ENCODE peak calls at places on chromosomes 5 and 9, in seven cellular contexts. One of them, this sample, is unnamed.

GRCh38 chr9:87630266-87630665 is 95.7 kb upstream of the CTSL start:
- DNase-seq in astrocyte: no peak
- DNase-seq in left ventricle myocardium inferior: no peak
- DNase-seq in uterus: no peak
- DNase-seq in body of pancreas: no peak
- DNase-seq in RWPE2: no peak
- DNase-seq in caudate nucleus: no peak
- DNase-seq in this sample: no peak

GRCh38 chr5:138949988-138950387 is 74.9 kb upstream of the LRRTM2 start:
- DNase-seq in astrocyte: no peak
- DNase-seq in left ventricle myocardium inferior: no peak
- DNase-seq in uterus: no peak
- DNase-seq in body of pancreas: peak
- DNase-seq in RWPE2: peak
- DNase-seq in caudate nucleus: no peak
- DNase-seq in this sample: no peak

GRCh38 chr5:172443441-172444109 is 10.8 kb downstream of the SH3PXD2B start:
- DNase-seq in astrocyte: peak
- DNase-seq in left ventricle myocardium inferior: peak
- DNase-seq in uterus: peak
- DNase-seq in body of pancreas: peak
- DNase-seq in RWPE2: peak
- DNase-seq in caudate nucleus: no peak
- DNase-seq in this sample: no peak

GRCh38 chr9:91914404-91914803 is 35.6 kb downstream of the ROR2 start:
- DNase-seq in astrocyte: no peak
- DNase-seq in left ventricle myocardium inferior: no peak
- DNase-seq in uterus: no peak
- DNase-seq in body of pancreas: no peak
- DNase-seq in RWPE2: no peak
- DNase-seq in caudate nucleus: no peak
- DNase-seq in this sample: no peak

GRCh38 chr5:126695081-126695480 is 81.9 kb upstream of the LMNB1 start:
- DNase-seq in astrocyte: no peak
- DNase-seq in left ventricle myocardium inferior: no peak
- DNase-seq in uterus: no peak
- DNase-seq in body of pancreas: no peak
- DNase-seq in RWPE2: no peak
- DNase-seq in caudate nucleus: no peak
- DNase-seq in this sample: no peak

GRCh38 chr9:33125871-33126822 is 41.0 kb downstream of the B4GALT1 start:
- DNase-seq in astrocyte: peak
- DNase-seq in left ventricle myocardium inferior: no peak
- DNase-seq in uterus: no peak
- DNase-seq in body of pancreas: no peak
- DNase-seq in RWPE2: no peak
- DNase-seq in caudate nucleus: no peak
- DNase-seq in this sample: no peak

GRCh38 chr5:34762321-34762871 is 76.6 kb upstream of the TTC23L start:
- DNase-seq in astrocyte: peak
- DNase-seq in left ventricle myocardium inferior: peak
- DNase-seq in uterus: peak
- DNase-seq in body of pancreas: peak
- DNase-seq in RWPE2: no peak
- DNase-seq in caudate nucleus: no peak
- DNase-seq in this sample: no peak

GRCh38 chr5:95178046-95178651 is 106.7 kb downstream of the MCTP1 start:
- DNase-seq in astrocyte: peak
- DNase-seq in left ventricle myocardium inferior: no peak
- DNase-seq in uterus: no peak
- DNase-seq in body of pancreas: no peak
- DNase-seq in RWPE2: no peak
- DNase-seq in caudate nucleus: no peak
- DNase-seq in this sample: no peak

GRCh38 chr5:62316110-62316509 is 10.1 kb downstream of the KIF2A start:
- DNase-seq in astrocyte: peak
- DNase-seq in left ventricle myocardium inferior: no peak
- DNase-seq in uterus: no peak
- DNase-seq in body of pancreas: no peak
- DNase-seq in RWPE2: no peak
- DNase-seq in caudate nucleus: no peak
- DNase-seq in this sample: no peak

GRCh38 chr5:171647043-171647899 is 138.3 kb upstream of the SMIM23 start:
- DNase-seq in astrocyte: peak
- DNase-seq in left ventricle myocardium inferior: no peak
- DNase-seq in uterus: no peak
- DNase-seq in body of pancreas: no peak
- DNase-seq in RWPE2: no peak
- DNase-seq in caudate nucleus: no peak
- DNase-seq in this sample: no peak

GRCh38 chr5:62977641-62978040 is 399.0 kb downstream of the LRRC70 start:
- DNase-seq in astrocyte: no peak
- DNase-seq in left ventricle myocardium inferior: no peak
- DNase-seq in uterus: no peak
- DNase-seq in body of pancreas: no peak
- DNase-seq in RWPE2: no peak
- DNase-seq in caudate nucleus: no peak
- DNase-seq in this sample: no peak

GRCh38 chr5:51226420-51226735 is 156.9 kb upstream of the ISL1 start:
- DNase-seq in astrocyte: no peak
- DNase-seq in left ventricle myocardium inferior: no peak
- DNase-seq in uterus: no peak
- DNase-seq in body of pancreas: peak
- DNase-seq in RWPE2: peak
- DNase-seq in caudate nucleus: no peak
- DNase-seq in this sample: no peak

GRCh38 chr9:6106576-6107339 is 91.3 kb upstream of the RANBP6 start:
- DNase-seq in astrocyte: no peak
- DNase-seq in left ventricle myocardium inferior: no peak
- DNase-seq in uterus: no peak
- DNase-seq in body of pancreas: peak
- DNase-seq in RWPE2: no peak
- DNase-seq in caudate nucleus: no peak
- DNase-seq in this sample: no peak

GRCh38 chr5:138985683-138986082 is 110.5 kb upstream of the LRRTM2 start:
- DNase-seq in astrocyte: no peak
- DNase-seq in left ventricle myocardium inferior: no peak
- DNase-seq in uterus: no peak
- DNase-seq in body of pancreas: no peak
- DNase-seq in RWPE2: no peak
- DNase-seq in caudate nucleus: no peak
- DNase-seq in this sample: no peak

GRCh38 chr9:110364451-110364850 is 26.8 kb upstream of the TXNDC8 start:
- DNase-seq in astrocyte: no peak
- DNase-seq in left ventricle myocardium inferior: no peak
- DNase-seq in uterus: no peak
- DNase-seq in body of pancreas: no peak
- DNase-seq in RWPE2: no peak
- DNase-seq in caudate nucleus: no peak
- DNase-seq in this sample: no peak

GRCh38 chr5:73229271-73229670 is 56.3 kb downstream of the TMEM174 start:
- DNase-seq in astrocyte: peak
- DNase-seq in left ventricle myocardium inferior: no peak
- DNase-seq in uterus: no peak
- DNase-seq in body of pancreas: no peak
- DNase-seq in RWPE2: no peak
- DNase-seq in caudate nucleus: no peak
- DNase-seq in this sample: no peak

GRCh38 chr5:54895816-54896341 is 89.5 kb downstream of the ESM1 start:
- DNase-seq in astrocyte: peak
- DNase-seq in left ventricle myocardium inferior: no peak
- DNase-seq in uterus: peak
- DNase-seq in body of pancreas: peak
- DNase-seq in RWPE2: no peak
- DNase-seq in caudate nucleus: no peak
- DNase-seq in this sample: peak

GRCh38 chr9:136960212-136960937 is 8.3 kb downstream of the LCN12 start:
- DNase-seq in astrocyte: no peak
- DNase-seq in left ventricle myocardium inferior: no peak
- DNase-seq in uterus: no peak
- DNase-seq in body of pancreas: no peak
- DNase-seq in RWPE2: no peak
- DNase-seq in caudate nucleus: no peak
- DNase-seq in this sample: no peak

GRCh38 chr9:72460342-72461312 is 60.8 kb upstream of the TMC1 start:
- DNase-seq in astrocyte: no peak
- DNase-seq in left ventricle myocardium inferior: no peak
- DNase-seq in uterus: no peak
- DNase-seq in body of pancreas: peak
- DNase-seq in RWPE2: no peak
- DNase-seq in caudate nucleus: no peak
- DNase-seq in this sample: no peak

GRCh38 chr9:72465602-72466001 is 55.8 kb upstream of the TMC1 start:
- DNase-seq in astrocyte: peak
- DNase-seq in left ventricle myocardium inferior: no peak
- DNase-seq in uterus: no peak
- DNase-seq in body of pancreas: no peak
- DNase-seq in RWPE2: no peak
- DNase-seq in caudate nucleus: no peak
- DNase-seq in this sample: no peak

GRCh38 chr9:72459308-72459707 is 62.1 kb upstream of the TMC1 start:
- DNase-seq in astrocyte: no peak
- DNase-seq in left ventricle myocardium inferior: no peak
- DNase-seq in uterus: no peak
- DNase-seq in body of pancreas: no peak
- DNase-seq in RWPE2: no peak
- DNase-seq in caudate nucleus: no peak
- DNase-seq in this sample: no peak

GRCh38 chr9:72464819-72465218 is 56.6 kb upstream of the TMC1 start:
- DNase-seq in astrocyte: no peak
- DNase-seq in left ventricle myocardium inferior: no peak
- DNase-seq in uterus: no peak
- DNase-seq in body of pancreas: no peak
- DNase-seq in RWPE2: no peak
- DNase-seq in caudate nucleus: no peak
- DNase-seq in this sample: no peak

DNA sequence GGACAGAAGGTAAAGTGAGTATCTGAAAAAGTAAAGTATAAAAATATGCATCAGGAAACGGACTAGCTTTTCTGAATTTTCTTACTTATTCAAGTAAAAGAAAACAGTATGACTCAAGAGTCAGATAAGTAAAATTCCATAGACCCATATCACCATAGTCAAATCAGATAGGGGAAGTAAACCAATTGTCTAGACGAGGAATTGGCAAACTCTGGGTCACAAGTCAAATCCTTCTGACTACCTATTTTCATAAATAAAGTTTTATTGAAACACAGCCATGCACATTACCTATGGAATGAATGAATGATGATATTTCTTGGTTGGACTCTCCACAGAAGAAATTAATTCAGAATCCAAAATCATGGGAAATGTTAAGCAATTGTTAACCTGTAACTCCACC is 59.1 kb upstream of the TMC1 start:
- DNase-seq in astrocyte: peak
- DNase-seq in left ventricle myocardium inferior: no peak
- DNase-seq in uterus: no peak
- DNase-seq in body of pancreas: no peak
- DNase-seq in RWPE2: no peak
- DNase-seq in caudate nucleus: no peak
- DNase-seq in this sample: no peak
- H3K27ac ChIP-seq in astrocyte: peak
- H3K27ac ChIP-seq in left ventricle myocardium inferior: no peak
- H3K27ac ChIP-seq in uterus: no peak
- H3K27ac ChIP-seq in body of pancreas: no peak
- H3K27ac ChIP-seq in RWPE2: no peak
- H3K27ac ChIP-seq in caudate nucleus: no peak
- H3K27ac ChIP-seq in this sample: no peak

GRCh38 chr9:75712690-75713089 is 177.8 kb upstream of the PCSK5 start:
- DNase-seq in astrocyte: peak
- DNase-seq in left ventricle myocardium inferior: no peak
- DNase-seq in uterus: no peak
- DNase-seq in body of pancreas: no peak
- DNase-seq in RWPE2: no peak
- DNase-seq in caudate nucleus: no peak
- DNase-seq in this sample: no peak
- H3K27ac ChIP-seq in astrocyte: no peak
- H3K27ac ChIP-seq in left ventricle myocardium inferior: peak
- H3K27ac ChIP-seq in uterus: no peak
- H3K27ac ChIP-seq in body of pancreas: no peak
- H3K27ac ChIP-seq in RWPE2: no peak
- H3K27ac ChIP-seq in caudate nucleus: no peak
- H3K27ac ChIP-seq in this sample: no peak

GRCh38 chr9:133374612-133375115 is 1.2 kb downstream of the SURF4 start:
- DNase-seq in astrocyte: peak
- DNase-seq in left ventricle myocardium inferior: no peak
- DNase-seq in uterus: no peak
- DNase-seq in body of pancreas: no peak
- DNase-seq in RWPE2: no peak
- DNase-seq in caudate nucleus: no peak
- DNase-seq in this sample: no peak
- H3K27ac ChIP-seq in astrocyte: peak
- H3K27ac ChIP-seq in left ventricle myocardium inferior: peak
- H3K27ac ChIP-seq in uterus: peak
- H3K27ac ChIP-seq in body of pancreas: peak
- H3K27ac ChIP-seq in RWPE2: peak
- H3K27ac ChIP-seq in caudate nucleus: no peak
- H3K27ac ChIP-seq in this sample: peak

GRCh38 chr5:84381501-84382362 is 2.9 kb downstream of the EDIL3 start:
- DNase-seq in astrocyte: peak
- DNase-seq in left ventricle myocardium inferior: no peak
- DNase-seq in uterus: no peak
- DNase-seq in body of pancreas: peak
- DNase-seq in RWPE2: no peak
- DNase-seq in caudate nucleus: no peak
- DNase-seq in this sample: no peak
- H3K27ac ChIP-seq in astrocyte: peak
- H3K27ac ChIP-seq in left ventricle myocardium inferior: peak
- H3K27ac ChIP-seq in uterus: peak
- H3K27ac ChIP-seq in body of pancreas: no peak
- H3K27ac ChIP-seq in RWPE2: no peak
- H3K27ac ChIP-seq in caudate nucleus: peak
- H3K27ac ChIP-seq in this sample: no peak

This sample was measured in right lobe of liver.